ENCODE peak calls at places on chromosomes 7 and 10, in four cellular contexts. M is K562, P is A549, Z is SK-N-SH. U is an unnamed sample.

GRCh38 chr7:16268821-16269768 is 152.2 kb downstream of the CRPPA start:
- DNase-seq in Z (peak), M (peak), P (peak), U (peak)

GRCh38 chr10:28305551-28305950 is 2.7 kb upstream of the MPP7 start:
- DNase-seq in Z (no peak), P (no peak), M (no peak), U (no peak)

GRCh38 chr7:35249537-35249907 is 4.4 kb downstream of the TBX20 start:
- DNase-seq in P (no peak), Z (no peak), M (no peak), U (no peak)

GRCh38 chr7:80127412-80128150 is 7.0 kb upstream of the GNAI1 start:
- DNase-seq in Z (no peak), P (no peak), M (no peak), U (no peak)

GRCh38 chr7:73557108-73557396 is 438 bp downstream of the BCL7B start:
- DNase-seq in M (peak), Z (peak), P (peak), U (peak)

GRCh38 chr10:102868976-102869289 is 337 bp upstream of the AS3MT start:
- DNase-seq in P (no peak), M (no peak), Z (peak), U (no peak)

GRCh38 chr7:7330997-7331396 is 148.7 kb downstream of the C1GALT1 start:
- DNase-seq in M (no peak), Z (peak), P (peak), U (no peak)

GRCh38 chr10:71516890-71517289 is 120.2 kb downstream of the CDH23 start:
- DNase-seq in M (no peak), P (no peak), Z (no peak), U (no peak)

GRCh38 chr10:78763651-78764395 is 304.9 kb upstream of the ZMIZ1 start:
- DNase-seq in P (no peak), Z (no peak), M (no peak), U (no peak)

GRCh38 chr7:44158873-44159631 is 17.9 kb upstream of the MYL7 start:
- DNase-seq in Z (no peak), M (no peak), P (no peak), U (no peak)

GRCh38 chr10:65430979-65431378 is 1494.9 kb upstream of the LRRTM3 start:
- DNase-seq in Z (no peak), M (no peak), P (no peak), U (no peak)

GRCh38 chr7:29190349-29191045 is 4.1 kb upstream of the CHN2 start:
- DNase-seq in P (peak), Z (no peak), M (no peak), U (no peak)

GRCh38 chr7:88758355-88759215 is 915 bp upstream of the ZNF804B start:
- DNase-seq in P (no peak), M (no peak), Z (peak), U (no peak)

GRCh38 chr10:49170632-49171325 is 17.4 kb downstream of the TMEM273 start:
- DNase-seq in P (no peak), M (no peak), Z (no peak), U (no peak)

GRCh38 chr7:105808703-105809590 is 67.5 kb downstream of the ATXN7L1 start:
- DNase-seq in P (peak), Z (no peak), M (no peak), U (peak)

GRCh38 chr7:155792315-155792960 is 19.8 kb downstream of the SHH start:
- DNase-seq in M (no peak), P (no peak), Z (peak), U (no peak)

GRCh38 chr7:79359827-79360226 is 93.6 kb downstream of the MAGI2 start:
- DNase-seq in Z (no peak), M (no peak), P (no peak), U (no peak)

GRCh38 chr7:2012981-2013380 is 219.8 kb downstream of the MAD1L1 start:
- DNase-seq in Z (peak), M (no peak), P (no peak), U (peak)

GRCh38 chr7:156675721-156676120 is 35.1 kb downstream of the RNF32 start:
- DNase-seq in M (no peak), P (no peak), Z (no peak), U (no peak)

GRCh38 chr7:32093415-32094408 is 23.5 kb upstream of the PDE1C start:
- DNase-seq in M (no peak), P (peak), Z (no peak), U (peak)

GRCh38 chr10:95792874-95793285 is 36.9 kb downstream of the ENTPD1 start:
- DNase-seq in Z (no peak), P (no peak), M (no peak), U (peak)

GRCh38 chr10:119199231-119199992 is 8.0 kb upstream of the GRK5 start:
- DNase-seq in Z (peak), M (peak), P (peak), U (peak)

GRCh38 chr7:158858592-158859503 is 2.5 kb downstream of the DYNC2I1 start:
- DNase-seq in P (peak), M (no peak), Z (no peak), U (no peak)

GRCh38 chr10:119737827-119738226 is 12.0 kb downstream of the INPP5F start:
- DNase-seq in P (peak), M (peak), Z (no peak), U (peak)

GRCh38 chr7:127064-127598 is 65.2 kb upstream of the FAM20C start:
- DNase-seq in P (no peak), Z (no peak), M (no peak), U (no peak)

GRCh38 chr7:134887523-134887922 is 98.8 kb upstream of the AGBL3 start:
- DNase-seq in Z (no peak), P (no peak), M (no peak), U (no peak)

GRCh38 chr10:57420881-57421280 is 846.8 kb downstream of the IPMK start:
- DNase-seq in M (no peak), Z (no peak), P (no peak), U (no peak)

GRCh38 chr7:113209449-113210203 is 91.3 kb upstream of the SMIM30 start:
- DNase-seq in M (no peak), Z (no peak), P (no peak), U (peak)

GRCh38 chr10:99888623-99889022 is 106.2 kb downstream of the ABCC2 start:
- DNase-seq in Z (no peak), P (no peak), M (no peak), U (peak)

GRCh38 chr7:14836571-14837189 is 65.9 kb downstream of the DGKB start:
- DNase-seq in Z (no peak), P (no peak), M (no peak), U (peak)

GRCh38 chr7:66957595-66958290 is 36.7 kb downstream of the TMEM248 start:
- DNase-seq in Z (no peak), M (peak), P (no peak), U (no peak)

GRCh38 chr10:34504534-34504933 is 310.6 kb downstream of the PARD3 start:
- DNase-seq in P (peak), M (no peak), Z (no peak), U (peak)

GRCh38 chr7:64869121-64869725 is 33.9 kb upstream of the ZNF273 start:
- DNase-seq in P (no peak), M (no peak), Z (peak), U (no peak)

GRCh38 chr7:54967384-54967783 is 51.4 kb upstream of the EGFR start:
- DNase-seq in Z (no peak), M (no peak), P (peak), U (peak)

GRCh38 chr7:129729511-129729910 is 118.0 kb downstream of the NRF1 start:
- DNase-seq in Z (no peak), P (no peak), M (no peak), U (no peak)

GRCh38 chr10:132828681-132829080 is 42.7 kb upstream of the NKX6-2 start:
- DNase-seq in P (no peak), M (no peak), Z (no peak), U (no peak)

GRCh38 chr10:132827423-132827789 is 41.5 kb upstream of the NKX6-2 start:
- DNase-seq in M (no peak), Z (no peak), P (no peak), U (no peak)

GRCh38 chr10:132827861-132828539 is 42.1 kb upstream of the NKX6-2 start:
- DNase-seq in P (no peak), M (no peak), Z (no peak), U (no peak)

GRCh38 chr10:132829403-132829802 is 43.5 kb upstream of the NKX6-2 start:
- DNase-seq in Z (peak), P (no peak), M (no peak), U (no peak)

DNA sequence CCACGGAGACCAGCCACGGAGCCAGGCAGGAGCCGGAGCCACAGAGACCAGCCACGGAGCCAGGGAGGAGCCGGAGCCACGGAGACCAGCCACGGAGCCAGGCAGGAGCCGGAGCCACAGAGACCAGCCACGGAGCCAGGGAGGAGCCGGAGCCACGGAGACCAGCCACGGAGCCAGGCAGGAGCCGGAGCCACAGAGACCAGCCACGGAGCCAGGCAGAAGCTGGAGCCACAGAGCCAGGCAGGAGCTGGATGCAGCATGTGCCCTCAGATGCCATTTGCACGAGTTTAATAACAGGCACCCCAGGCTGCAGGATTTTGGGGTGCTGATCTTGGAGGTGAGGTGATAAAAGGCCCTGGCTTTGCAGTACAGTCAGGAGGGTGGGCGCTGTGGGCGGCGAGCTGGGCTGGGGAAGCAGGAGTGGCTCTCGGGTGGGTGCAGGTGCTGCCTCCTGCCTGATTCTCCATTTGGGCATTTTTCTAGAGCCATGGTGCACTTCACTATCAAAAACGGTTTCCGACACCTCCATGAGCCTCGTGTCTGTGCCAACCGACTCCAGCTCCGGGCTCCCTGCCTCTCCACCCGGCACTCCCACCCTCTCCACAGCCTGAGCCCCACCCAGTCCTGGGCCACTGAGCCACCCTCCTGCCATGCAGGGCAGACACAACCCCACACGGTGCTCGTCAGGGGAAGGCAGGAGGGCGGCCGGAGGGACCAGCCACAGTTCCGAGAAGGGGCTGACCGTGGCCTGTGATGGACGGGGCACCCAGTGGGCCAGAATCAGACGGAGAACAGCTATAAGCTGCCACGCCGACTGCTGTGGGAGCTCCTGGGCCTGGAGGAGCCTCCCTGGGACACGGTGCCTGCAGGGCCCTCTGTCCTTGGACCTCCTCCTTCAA is 40.8 kb upstream of the NKX6-2 start:
- DNase-seq in Z (no peak), M (no peak), P (no peak), U (no peak)
- TF ChIP-seq RFX5 in Z (no peak), M (no peak), P (no peak), U (no peak)

GRCh38 chr7:96380111-96380512 is 58.2 kb upstream of the SLC25A13 start:
- DNase-seq in P (no peak), Z (no peak), M (no peak), U (no peak)

GRCh38 chr7:96377399-96377798 is 55.5 kb upstream of the SLC25A13 start:
- DNase-seq in M (no peak), P (no peak), Z (no peak), U (no peak)
- TF ChIP-seq RFX5 in M (no peak), P (no peak), Z (no peak), U (no peak)

GRCh38 chr7:76069238-76069638 is 21.3 kb downstream of the MDH2 start:
- DNase-seq in Z (peak), P (peak), M (peak), U (peak)
- TF ChIP-seq RFX5 in Z (no peak), P (no peak), M (no peak), U (no peak)

DNA sequence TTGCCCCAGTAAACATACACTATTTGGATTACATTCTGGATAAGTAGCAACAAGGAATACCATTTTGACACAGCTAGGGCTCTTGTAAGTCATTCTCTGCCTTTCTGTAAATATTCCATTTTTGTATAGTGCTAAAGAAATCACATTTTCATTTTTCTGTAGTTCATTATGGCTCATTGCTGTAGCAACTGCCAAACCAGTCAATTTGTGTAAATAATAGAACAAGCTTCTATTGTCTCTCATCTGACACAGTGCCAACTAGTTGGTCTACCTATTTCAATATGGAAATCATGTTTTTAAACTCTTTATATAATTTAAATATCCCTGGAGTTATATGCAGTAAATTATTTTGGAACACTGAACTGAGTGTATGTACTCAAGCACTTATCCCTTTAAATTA is 193.7 kb downstream of the RELN start:
- DNase-seq in M (no peak), Z (no peak), P (no peak), U (no peak)
- TF ChIP-seq RFX5 in M (no peak), Z (no peak), P (no peak), U (no peak)

DNA sequence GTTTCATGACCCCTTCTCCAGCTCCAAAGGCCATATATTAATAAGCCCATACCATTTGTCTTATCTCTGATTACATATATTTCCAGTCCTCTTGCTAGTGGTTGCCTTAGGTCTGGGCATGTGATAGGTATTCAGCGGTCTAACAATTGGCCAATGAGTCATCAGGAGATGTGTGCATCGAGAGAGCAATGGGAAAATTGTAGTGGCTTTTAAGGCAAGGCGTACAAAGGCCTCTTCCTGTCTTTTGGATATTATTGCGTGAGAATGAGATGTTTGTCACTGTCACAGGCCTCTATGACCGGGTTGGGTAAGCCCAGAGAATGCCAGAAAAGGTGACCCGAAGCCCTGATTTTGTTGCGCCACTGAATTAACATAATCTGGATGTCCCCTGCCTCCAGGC is 38.7 kb upstream of the SFRP5 start:
- DNase-seq in M (peak), Z (no peak), P (no peak), U (peak)
- TF ChIP-seq RFX5 in M (no peak), Z (no peak), P (no peak), U (no peak)

GRCh38 chr10:106740-107139 is 28.5 kb upstream of the ZMYND11 start:
- DNase-seq in M (no peak), P (no peak), Z (no peak), U (no peak)
- TF ChIP-seq RFX5 in M (no peak), P (no peak), Z (no peak), U (no peak)

GRCh38 chr10:2575460-2575859 is 491.9 kb upstream of the PFKP start:
- DNase-seq in Z (no peak), P (no peak), M (no peak), U (no peak)

GRCh38 chr10:2572611-2573010 is 494.7 kb upstream of the PFKP start:
- DNase-seq in M (no peak), P (no peak), Z (no peak), U (no peak)

GRCh38 chr10:2576892-2577291 is 490.5 kb upstream of the PFKP start:
- DNase-seq in Z (no peak), M (no peak), P (no peak), U (no peak)
- TF ChIP-seq RFX5 in Z (no peak), M (no peak), P (no peak), U (no peak)

GRCh38 chr10:123995082-123995460 is 98.3 kb downstream of the CHST15 start:
- DNase-seq in M (no peak), Z (peak), P (peak), U (peak)
- TF ChIP-seq RFX5 in M (no peak), Z (no peak), P (no peak), U (no peak)